ENCODE peak calls at places on chromosomes 2 and 18, in four cellular contexts. K, U, A and J are unnamed samples.

GRCh38 chr2:231935207-231935524 is 9.0 kb upstream of the NPPC start:
- DNase-seq in K (no peak), U (no peak), A (peak; percentile 69), J (peak; percentile 61)

GRCh38 chr2:234986346-234986745 is 34.5 kb downstream of the SH3BP4 start:
- DNase-seq in K (no peak), U (peak; percentile 35), A (no peak), J (no peak)

GRCh38 chr2:18566145-18566544 is 5.7 kb upstream of the RDH14 start:
- DNase-seq in K (no peak), U (no peak), A (no peak), J (no peak)

GRCh38 chr2:174878537-174879147 is 114.4 kb upstream of the CHRNA1 start:
- DNase-seq in K (no peak), U (peak; percentile 82), A (peak; percentile 27), J (peak; percentile 21)

GRCh38 chr2:232876071-232876977 is 6.3 kb downstream of the SNORC start:
- DNase-seq in K (peak; percentile 85), U (no peak), A (peak; percentile 73), J (no peak)

GRCh38 chr2:60633615-60634014 is 80.2 kb upstream of the BCL11A start:
- DNase-seq in K (no peak), U (no peak), A (no peak), J (no peak)

GRCh38 chr2:99881901-99882591 is 260.3 kb downstream of the AFF3 start:
- DNase-seq in K (no peak), U (peak; percentile 71), A (peak; percentile 49), J (no peak)

GRCh38 chr2:230758566-230759480 is 46.2 kb downstream of the CAB39 start:
- DNase-seq in K (no peak), U (no peak), A (no peak), J (no peak)

GRCh38 chr2:53445376-53446072 is 322.1 kb upstream of the CHAC2 start:
- DNase-seq in K (no peak), U (no peak), A (no peak), J (no peak)

GRCh38 chr2:45257820-45258219 is 248.6 kb upstream of the SIX2 start:
- DNase-seq in K (no peak), U (no peak), A (no peak), J (no peak)

GRCh38 chr2:50691518-50691917 is 340.4 kb downstream of the NRXN1 start:
- DNase-seq in K (no peak), U (no peak), A (no peak), J (no peak)

GRCh38 chr18:50044402-50044801 is 150.5 kb downstream of the MYO5B start:
- DNase-seq in K (no peak), U (no peak), A (no peak), J (no peak)

GRCh38 chr2:118380915-118381653 is 292.8 kb downstream of the INSIG2 start:
- DNase-seq in K (no peak), U (no peak), A (no peak), J (no peak)

GRCh38 chr2:102502576-102502975 is 29.6 kb downstream of the SLC9A4 start:
- DNase-seq in K (no peak), U (no peak), A (no peak), J (no peak)

GRCh38 chr18:9683418-9684396 is 24.4 kb upstream of the RAB31 start:
- DNase-seq in K (no peak), U (peak; percentile 68), A (peak; percentile 68), J (no peak)

GRCh38 chr2:223692227-223692947 is 90.2 kb upstream of the SCG2 start:
- DNase-seq in K (no peak), U (peak; percentile 69), A (peak; percentile 51), J (peak; percentile 21)

GRCh38 chr2:163652741-163653140 is 83.1 kb downstream of the FIGN start:
- DNase-seq in K (no peak), U (peak; percentile 70), A (no peak), J (no peak)

GRCh38 chr2:197795277-197795676 is 9.1 kb upstream of the PLCL1 start:
- DNase-seq in K (no peak), U (no peak), A (no peak), J (no peak)

GRCh38 chr18:31648966-31649429 is 35.4 kb downstream of the B4GALT6 start:
- DNase-seq in K (no peak), U (peak; percentile 42), A (no peak), J (no peak)

GRCh38 chr18:76658627-76659026 is 163.6 kb upstream of the ZNF516 start:
- DNase-seq in K (no peak), U (no peak), A (no peak), J (no peak)

GRCh38 chr2:237955640-237956401 is 11.0 kb upstream of the UBE2F start:
- DNase-seq in K (no peak), U (no peak), A (no peak), J (no peak)

GRCh38 chr2:241153616-241154015 is 3.3 kb downstream of the PPP1R7 start:
- DNase-seq in K (no peak), U (no peak), A (no peak), J (no peak)

GRCh38 chr2:70733428-70734185 is 34.4 kb downstream of the ADD2 start:
- DNase-seq in K (no peak), U (no peak), A (no peak), J (no peak)

GRCh38 chr2:240962371-240963064 is 35.9 kb upstream of the SNED1 start:
- DNase-seq in K (peak; percentile 53), U (peak; percentile 32), A (peak; percentile 85), J (peak; percentile 35)

GRCh38 chr2:120456867-120457266 is 110.9 kb downstream of the INHBB start:
- DNase-seq in K (no peak), U (no peak), A (no peak), J (no peak)

GRCh38 chr18:48826806-48827205 is 124.0 kb downstream of the SMAD7 start:
- DNase-seq in K (no peak), U (no peak), A (no peak), J (no peak)

GRCh38 chr2:216740557-216741222 is 45.3 kb upstream of the IGFBP5 start:
- DNase-seq in K (no peak), U (no peak), A (no peak), J (peak; percentile 24)

GRCh38 chr2:162840598-162841246 is 2.2 kb upstream of the KCNH7 start:
- DNase-seq in K (no peak), U (peak; percentile 62), A (peak; percentile 77), J (no peak)

GRCh38 chr18:40738321-40738880 is 1216.6 kb upstream of the PIK3C3 start:
- DNase-seq in K (no peak), U (no peak), A (no peak), J (no peak)

GRCh38 chr18:49238433-49239042 is 221.9 kb downstream of the DYM start:
- DNase-seq in K (no peak), U (peak; percentile 53), A (no peak), J (no peak)

GRCh38 chr2:17057109-17058017 is 391.7 kb upstream of the CYRIA start:
- DNase-seq in K (no peak), U (no peak), A (no peak), J (no peak)

GRCh38 chr2:195769975-195770374 is 112.9 kb downstream of the SLC39A10 start:
- DNase-seq in K (no peak), U (no peak), A (no peak), J (no peak)

GRCh38 chr2:13682878-13683277 is 949.6 kb upstream of the LRATD1 start:
- DNase-seq in K (no peak), U (no peak), A (peak; percentile 68), J (no peak)

GRCh38 chr2:169479257-169480078 is at the start of gene BBS5:
- DNase-seq in K (peak; percentile 78), U (peak; percentile 87), A (peak; percentile 94), J (peak; percentile 89)
- TF ChIP-seq POLR2A in K (no peak), U (peak; percentile 31), A (no peak), J (no peak)

GRCh38 chr2:136131484-136131960 is 13.6 kb upstream of the CXCR4 start:
- DNase-seq in K (no peak), U (no peak), A (no peak), J (no peak)

GRCh38 chr2:136130045-136130444 is 12.1 kb upstream of the CXCR4 start:
- DNase-seq in K (no peak), U (no peak), A (no peak), J (no peak)

GRCh38 chr2:136128905-136129304 is 11.0 kb upstream of the CXCR4 start:
- DNase-seq in K (no peak), U (no peak), A (no peak), J (no peak)

GRCh38 chr2:136129601-136130000 is 11.7 kb upstream of the CXCR4 start:
- DNase-seq in K (no peak), U (no peak), A (no peak), J (no peak)

GRCh38 chr2:136130511-136130910 is 12.6 kb upstream of the CXCR4 start:
- DNase-seq in K (no peak), U (no peak), A (no peak), J (no peak)
- H3K4me1 ChIP-seq in K (peaks cover 57% of the 10 kb centered on the region), U (no peaks in the 10 kb centered on the region), A (no peaks in the 10 kb centered on the region), J (peaks cover 9% of the 10 kb centered on the region)

GRCh38 chr18:22559414-22560282 is 141.9 kb upstream of the CTAGE1 start:
- DNase-seq in K (peak; percentile 80), U (peak; percentile 84), A (peak; percentile 70), J (peak; percentile 82)
- TF ChIP-seq POLR2A in K (peak; percentile 46), U (peak; percentile 64), A (no peak), J (peak; percentile 42)

DNA sequence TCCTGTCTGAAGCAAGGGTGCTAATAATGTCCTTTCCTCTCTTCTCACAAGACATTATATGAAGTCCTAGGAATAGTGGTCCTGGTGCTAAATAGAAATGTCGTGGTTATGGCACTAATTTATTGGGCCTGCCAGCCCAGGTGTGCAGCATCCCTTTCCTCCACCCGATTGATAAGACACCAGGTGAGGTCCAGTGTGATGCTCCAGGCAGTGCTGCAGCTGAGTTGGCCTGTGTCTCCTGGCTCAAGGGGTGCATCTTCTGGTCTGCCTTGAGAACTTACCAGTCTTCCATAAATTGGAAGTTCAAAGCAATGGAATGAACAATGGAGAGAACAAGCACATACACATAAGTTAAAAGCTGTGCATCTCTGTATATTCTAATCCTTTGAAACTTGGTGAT is 26.9 kb downstream of the CRIM1 start:
- DNase-seq in K (no peak), U (no peak), A (no peak), J (no peak)
- H3K4me1 ChIP-seq in K (no peaks in the 10 kb centered on the region), U (peaks cover 97% of the 10 kb centered on the region), A (peaks cover 19% of the 10 kb centered on the region), J (no peaks in the 10 kb centered on the region)

GRCh38 chr2:2243666-2244065 is 87.4 kb downstream of the MYT1L start:
- DNase-seq in K (no peak), U (no peak), A (no peak), J (no peak)
- TF ChIP-seq POLR2A in K (no peak), U (no peak), A (no peak), J (no peak)

GRCh38 chr2:168874368-168875005 is 15.7 kb downstream of the SPC25 start:
- DNase-seq in K (no peak), U (peak; percentile 28), A (no peak), J (no peak)
- H3K4me1 ChIP-seq in K (no peaks in the 10 kb centered on the region), U (no peaks in the 10 kb centered on the region), A (no peaks in the 10 kb centered on the region), J (no peaks in the 10 kb centered on the region)